ENCODE peak calls at places on chromosomes 12 and 14, in five cellular contexts. A, H, M, L and P are unnamed samples.

GRCh38 chr12:102484017-102484731 is 3.8 kb upstream of the IGF1 start:
- DNase-seq in A (no peak), M (peak; percentile 36), L (no peak), H (peak; percentile 27), P (peak; percentile 43)

GRCh38 chr12:50271724-50272247 is 11.5 kb downstream of the LIMA1 start:
- DNase-seq in L (no peak), A (no peak), M (no peak), H (no peak), P (no peak)

GRCh38 chr12:55982319-55982936 is 8.6 kb downstream of the RAB5B start:
- DNase-seq in L (no peak), M (no peak), H (no peak), A (no peak), P (no peak)

GRCh38 chr14:32764131-32764530 is 174.5 kb upstream of the NPAS3 start:
- DNase-seq in A (no peak), L (no peak), M (no peak), H (no peak), P (no peak)

GRCh38 chr12:88544991-88545684 is 35.1 kb downstream of the KITLG start:
- DNase-seq in H (no peak), L (no peak), A (no peak), M (no peak), P (no peak)

GRCh38 chr14:68520637-68521556 is 272.0 kb downstream of the ZFP36L1 start:
- DNase-seq in L (no peak), H (no peak), M (no peak), A (peak; percentile 40), P (no peak)

GRCh38 chr12:110638792-110639191 is 24.9 kb downstream of the TCTN1 start:
- DNase-seq in H (no peak), A (no peak), L (no peak), M (no peak), P (no peak)

GRCh38 chr12:12714276-12715001 is 2.7 kb upstream of the CDKN1B start:
- DNase-seq in H (peak; percentile 70), M (peak; percentile 20), A (no peak), L (no peak), P (peak; percentile 74)

GRCh38 chr14:75979071-75979571 is 2.7 kb downstream of the TGFB3 start:
- DNase-seq in H (no peak), A (no peak), M (peak; percentile 65), L (no peak), P (peak; percentile 32)

GRCh38 chr14:100065942-100066574 is 836 bp downstream of the EVL start:
- DNase-seq in A (no peak), L (no peak), M (no peak), H (no peak), P (peak; percentile 89)

GRCh38 chr12:3962661-3963483 is 89.7 kb upstream of the PARP11 start:
- DNase-seq in A (no peak), L (no peak), H (no peak), M (no peak), P (no peak)

GRCh38 chr12:114614040-114614439 is 69.9 kb downstream of the TBX3 start:
- DNase-seq in M (no peak), A (no peak), H (no peak), L (no peak), P (no peak)

GRCh38 chr12:8658361-8658760 is 4.3 kb downstream of the MFAP5 start:
- DNase-seq in A (no peak), H (no peak), L (no peak), M (no peak), P (no peak)

GRCh38 chr14:96167224-96168148 is 37.2 kb upstream of the BDKRB2 start:
- DNase-seq in H (no peak), M (no peak), L (no peak), A (peak; percentile 23), P (no peak)

GRCh38 chr12:46933947-46934346 is 108.2 kb upstream of the SLC38A4 start:
- DNase-seq in M (no peak), A (peak; percentile 32), L (no peak), H (peak; percentile 35), P (peak; percentile 9)